ENCODE peak calls at places on chromosome X, in eight cellular contexts. I is SK-N-SH, B is epithelial cell of esophagus, C is GM12865, T is cardiac muscle cell, F is cardiac fibroblast, U is Caco-2, W is endothelial cell of umbilical vein. M is an unnamed sample.

GRCh38 chrX:107894038-107894437 is 68.4 kb downstream of the MID2 start:
- DNase-seq in I (peak; percentile 41), B (peak; percentile 61), C (peak; percentile 47), T (peak; percentile 58), F (peak; percentile 68), U (peak; percentile 42), W (peak; percentile 47), M (peak; percentile 42)

GRCh38 chrX:46953597-46953996 is 41.4 kb downstream of the JADE3 start:
- DNase-seq in I (no peak), B (no peak), C (peak; percentile 42), T (peak; percentile 60), F (no peak), U (peak; percentile 68), W (peak; percentile 64), M (no peak)

GRCh38 chrX:22399793-22400192 is 127.1 kb downstream of the CBLL2 start:
- DNase-seq in I (no peak), B (peak; percentile 86), C (no peak), T (no peak), F (peak; percentile 80), U (no peak), W (no peak), M (no peak)

GRCh38 chrX:132704769-132705168 is 215.9 kb upstream of the MBNL3 start:
- DNase-seq in I (no peak), B (no peak), C (no peak), T (no peak), F (no peak), U (no peak), W (no peak), M (no peak)

GRCh38 chrX:123475068-123475724 is 257.7 kb downstream of the THOC2 start:
- DNase-seq in I (no peak), B (peak; percentile 10), C (peak; percentile 3), T (peak; percentile 2), F (peak; percentile 40), U (no peak), W (no peak), M (no peak)

GRCh38 chrX:101658661-101659477 is 781 bp downstream of the ARMCX2 start:
- DNase-seq in I (peak; percentile 84), B (peak; percentile 54), C (peak; percentile 47), T (peak; percentile 58), F (peak; percentile 42), U (no peak), W (peak; percentile 51), M (peak; percentile 62)

GRCh38 chrX:152313529-152314302 is 137.4 kb downstream of the GABRA3 start:
- DNase-seq in I (no peak), B (no peak), C (no peak), T (no peak), F (no peak), U (no peak), W (no peak), M (no peak)

GRCh38 chrX:136122207-136122606 is 25.1 kb upstream of the FHL1 start:
- DNase-seq in I (no peak), B (no peak), C (no peak), T (no peak), F (no peak), U (no peak), W (no peak), M (no peak)

GRCh38 chrX:140141444-140142029 is 176.2 kb upstream of the CXorf66 start:
- DNase-seq in I (peak; percentile 44), B (peak; percentile 36), C (peak; percentile 23), T (peak; percentile 38), F (peak; percentile 37), U (peak; percentile 18), W (peak; percentile 1), M (peak; percentile 14)

GRCh38 chrX:49192722-49193328 is 6.7 kb upstream of the PRICKLE3 start:
- DNase-seq in I (no peak), B (peak; percentile 50), C (peak; percentile 56), T (peak; percentile 56), F (peak; percentile 54), U (peak; percentile 39), W (peak; percentile 36), M (no peak)

GRCh38 chrX:74063426-74064155 is 240.4 kb upstream of the ZCCHC13 start:
- DNase-seq in I (no peak), B (peak; percentile 20), C (no peak), T (no peak), F (no peak), U (no peak), W (no peak), M (no peak)

GRCh38 chrX:39750798-39751197 is 347.0 kb downstream of the BCOR start:
- DNase-seq in I (no peak), B (no peak), C (no peak), T (no peak), F (no peak), U (no peak), W (no peak), M (no peak)

GRCh38 chrX:22159071-22159470 is 113.6 kb upstream of the CBLL2 start:
- DNase-seq in I (no peak), B (peak; percentile 39), C (no peak), T (peak; percentile 72), F (peak; percentile 65), U (no peak), W (no peak), M (no peak)

GRCh38 chrX:25599061-25599460 is 539.1 kb upstream of the MAGEB18 start:
- DNase-seq in I (no peak), B (no peak), C (no peak), T (peak; percentile 51), F (peak; percentile 14), U (no peak), W (no peak), M (no peak)

GRCh38 chrX:97401586-97402101 is 517.9 kb downstream of the RPA4 start:
- DNase-seq in I (no peak), B (peak; percentile 47), C (no peak), T (no peak), F (peak; percentile 40), U (no peak), W (no peak), M (no peak)

GRCh38 chrX:17741123-17741511 is 3.8 kb downstream of the SCML1 start:
- DNase-seq in I (no peak), B (no peak), C (no peak), T (no peak), F (no peak), U (no peak), W (no peak), M (no peak)

GRCh38 chrX:40094900-40095587 is 2.7 kb downstream of the BCOR start:
- DNase-seq in I (peak; percentile 30), B (no peak), C (no peak), T (no peak), F (peak; percentile 22), U (no peak), W (peak; percentile 21), M (no peak)

GRCh38 chrX:153644356-153645125 is 2.5 kb upstream of the DUSP9 start:
- DNase-seq in I (peak; percentile 69), B (no peak), C (no peak), T (no peak), F (no peak), U (peak; percentile 14), W (no peak), M (no peak)

DNA sequence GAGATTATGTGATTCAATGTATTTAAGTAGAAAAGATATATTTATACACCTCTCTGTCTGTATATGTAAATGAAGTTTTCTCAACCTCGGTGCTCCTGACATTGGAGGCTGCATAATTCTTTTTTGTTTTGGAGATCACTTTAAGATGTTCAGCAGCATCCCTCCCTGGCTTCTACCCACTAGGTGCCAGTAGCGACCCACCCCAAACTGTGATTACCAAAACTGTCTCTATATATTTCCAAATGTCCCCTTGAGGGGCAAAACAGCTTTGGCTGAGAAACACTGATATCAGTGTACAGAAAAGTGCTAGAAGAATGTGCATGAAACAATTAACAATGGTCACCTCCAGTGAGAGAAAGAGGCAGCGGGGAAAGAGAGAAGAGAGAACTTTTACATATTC is 51.2 kb downstream of the DCX start:
- DNase-seq in I (no peak), B (no peak), C (no peak), T (no peak), F (no peak), U (peak; percentile 4), W (no peak), M (no peak)
- TF ChIP-seq CTCF in I (no peak), B (no peak), C (no peak), T (no peak), F (no peak), U (no peak), W (no peak), M (no peak)

DNA sequence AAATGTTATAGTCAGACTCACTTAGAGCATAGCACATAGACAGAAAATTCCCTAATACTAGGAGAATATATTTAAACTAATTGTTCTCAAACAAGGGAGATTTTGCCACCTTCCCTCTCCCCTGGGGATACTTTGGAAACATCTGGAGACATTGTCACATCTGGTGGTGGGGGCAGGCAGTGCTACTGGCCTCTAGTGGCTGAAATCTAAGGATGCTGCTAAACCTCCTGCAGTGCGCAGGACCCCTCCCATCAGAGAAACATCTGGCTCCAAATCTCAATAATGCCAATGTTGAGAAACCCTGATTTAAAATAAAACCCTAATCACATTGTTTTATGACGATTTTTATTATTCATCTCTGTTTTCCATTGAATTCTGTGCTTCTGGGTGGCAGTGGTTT is 244.9 kb downstream of the FRMPD4 start:
- DNase-seq in I (peak; percentile 7), B (no peak), C (no peak), T (no peak), F (no peak), U (peak; percentile 7), W (no peak), M (no peak)
- TF ChIP-seq CTCF in I (peak; percentile 43), B (peak; percentile 27), C (peak; percentile 22), T (peak; percentile 31), F (peak; percentile 33), U (peak; percentile 21), W (peak; percentile 11), M (no peak)

DNA sequence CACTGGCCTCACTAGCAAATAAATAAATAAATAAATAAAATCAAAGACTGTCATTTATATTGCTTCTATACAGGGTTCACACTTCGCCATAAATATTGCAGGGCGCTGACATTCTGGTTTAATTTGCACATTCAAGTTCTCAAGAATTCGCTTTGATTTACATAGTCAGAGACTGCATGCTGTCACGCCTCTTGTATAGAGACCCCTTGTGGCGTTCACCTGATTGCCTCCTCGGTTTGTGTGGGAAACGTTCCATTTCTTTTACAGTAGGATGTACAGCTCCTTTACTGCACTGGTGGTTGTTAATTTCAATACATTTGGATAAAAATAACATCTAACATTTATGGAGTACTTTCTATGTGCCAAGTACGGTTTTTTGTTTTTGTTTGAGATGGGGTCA is 71.3 kb upstream of the ADGRG2 start:
- DNase-seq in I (no peak), B (no peak), C (no peak), T (no peak), F (no peak), U (no peak), W (no peak), M (no peak)
- TF ChIP-seq CTCF in I (peak; percentile 10), B (no peak), C (no peak), T (no peak), F (no peak), U (no peak), W (no peak), M (no peak)

DNA sequence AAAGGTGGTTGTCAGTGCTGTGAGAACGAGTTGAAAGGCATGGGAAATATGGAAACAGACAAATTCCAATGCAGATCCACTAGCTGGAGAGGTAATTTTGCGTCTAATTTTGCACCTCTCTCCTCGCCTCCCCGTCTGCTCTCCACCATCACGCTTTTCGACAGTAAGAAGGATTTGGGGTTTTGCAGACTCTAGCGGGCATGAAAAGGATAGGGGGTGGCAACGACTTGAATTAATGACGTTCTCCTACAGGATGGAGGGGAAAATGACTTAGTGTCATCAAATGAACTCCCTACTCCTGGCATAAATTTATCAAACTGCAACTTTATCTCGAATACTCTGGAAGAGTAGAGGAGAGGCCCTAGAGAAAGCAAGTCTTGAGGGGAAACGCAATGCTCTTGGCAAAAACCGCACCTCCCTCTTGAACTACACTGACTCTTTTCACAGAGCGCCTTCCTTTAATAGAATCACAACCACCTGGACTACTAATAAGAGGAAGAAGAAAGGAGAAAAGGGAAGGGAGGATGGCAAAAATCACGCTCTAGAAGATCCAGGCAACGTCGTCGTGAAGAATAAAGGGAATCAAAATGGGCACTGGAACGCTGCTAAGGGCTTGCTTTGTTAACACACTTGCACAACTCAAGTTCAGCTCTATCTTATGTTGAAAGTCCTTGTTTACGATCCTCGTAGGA is 876 bp upstream of the SLITRK2 start:
- DNase-seq in I (no peak), B (no peak), C (no peak), T (no peak), F (no peak), U (no peak), W (no peak), M (no peak)
- TF ChIP-seq CTCF in I (no peak), B (no peak), C (no peak), T (no peak), F (no peak), U (no peak), W (no peak), M (no peak)

M was measured in tibial nerve.